ENCODE peak calls at places on chromosomes 7 and 10, in nine cellular contexts. I is HT1080; D is mucosa of descending colon; Q is WTC11; N is activated naive CD4-positive, alpha-beta T cell treated with Interleukin-2 at 50 U/mL for 16 hours; W is nucleus accumbens; M is amniotic stem cell; T is progenitor cell of endocrine pancreas; X is type B pancreatic cell. P is an unnamed sample.

GRCh38 chr7:2108501-2109250 is 124.1 kb downstream of the MAD1L1 start:
- DNase-seq in I (no peak), D (no peak), Q (no peak), N (no peak), W (peak; percentile 43), M (no peak), T (no peak), X (no peak), P (no peak)

GRCh38 chr10:43013065-43013464 is 63.8 kb upstream of the RET start:
- DNase-seq in I (no peak), D (no peak), Q (no peak), N (no peak), W (no peak), M (no peak), T (no peak), X (no peak), P (no peak)

GRCh38 chr10:11595395-11595692 is 16.1 kb downstream of the USP6NL start:
- DNase-seq in I (no peak), D (no peak), Q (no peak), N (no peak), W (no peak), M (no peak), T (no peak), X (no peak), P (no peak)

GRCh38 chr10:112790030-112790429 is 160.0 kb upstream of the TCF7L2 start:
- DNase-seq in I (no peak), D (no peak), Q (no peak), N (no peak), W (no peak), M (no peak), T (no peak), X (no peak), P (no peak)

GRCh38 chr10:101216207-101216607 is 13.1 kb downstream of the LBX1 start:
- DNase-seq in I (no peak), D (no peak), Q (no peak), N (no peak), W (no peak), M (no peak), T (no peak), X (no peak), P (no peak)

GRCh38 chr7:134013249-134013648 is 113.9 kb upstream of the LRGUK start:
- DNase-seq in I (no peak), D (no peak), Q (no peak), N (no peak), W (no peak), M (no peak), T (no peak), X (no peak), P (no peak)

GRCh38 chr7:27181795-27182275 is 3.2 kb downstream of the HOXA11 start:
- DNase-seq in I (no peak), D (peak; percentile 52), Q (no peak), N (peak; percentile 1), W (no peak), M (no peak), T (no peak), X (peak; percentile 34), P (no peak)

GRCh38 chr7:113730309-113730955 is 188.4 kb downstream of the PPP1R3A start:
- DNase-seq in I (peak; percentile 88), D (no peak), Q (no peak), N (no peak), W (no peak), M (peak; percentile 55), T (no peak), X (no peak), P (no peak)

GRCh38 chr7:34275629-34276028 is 370.3 kb downstream of the BMPER start:
- DNase-seq in I (peak; percentile 55), D (no peak), Q (no peak), N (no peak), W (no peak), M (no peak), T (no peak), X (no peak), P (no peak)

GRCh38 chr10:7084255-7085005 is 326.4 kb downstream of the SFMBT2 start:
- DNase-seq in I (no peak), D (no peak), Q (no peak), N (no peak), W (no peak), M (no peak), T (no peak), X (no peak), P (no peak)

GRCh38 chr7:140595468-140596147 is 45.0 kb downstream of the DENND2A start:
- DNase-seq in I (no peak), D (no peak), Q (no peak), N (no peak), W (no peak), M (no peak), T (no peak), X (no peak), P (no peak)

GRCh38 chr10:72612203-72612826 is 13.6 kb downstream of the MICU1 start:
- DNase-seq in I (no peak), D (no peak), Q (no peak), N (no peak), W (no peak), M (no peak), T (no peak), X (no peak), P (peak; percentile 28)

GRCh38 chr10:118800920-118801319 is 46.1 kb upstream of the CACUL1 start:
- DNase-seq in I (no peak), D (peak; percentile 41), Q (no peak), N (no peak), W (no peak), M (no peak), T (no peak), X (no peak), P (no peak)

GRCh38 chr10:34743804-34744203 is 71.3 kb downstream of the PARD3 start:
- DNase-seq in I (no peak), D (no peak), Q (no peak), N (no peak), W (no peak), M (no peak), T (no peak), X (no peak), P (no peak)

GRCh38 chr7:84674236-84674913 is 479.8 kb upstream of the SEMA3A start:
- DNase-seq in I (no peak), D (no peak), Q (no peak), N (no peak), W (no peak), M (no peak), T (no peak), X (no peak), P (no peak)

GRCh38 chr7:128392446-128393327 is 17.1 kb downstream of the IMPDH1 start:
- DNase-seq in I (no peak), D (no peak), Q (no peak), N (no peak), W (no peak), M (no peak), T (no peak), X (no peak), P (no peak)

GRCh38 chr10:119491941-119492340 is 50.6 kb downstream of the RGS10 start:
- DNase-seq in I (no peak), D (no peak), Q (no peak), N (no peak), W (no peak), M (no peak), T (no peak), X (no peak), P (no peak)

GRCh38 chr7:146492017-146492416 is 375.4 kb downstream of the CNTNAP2 start:
- DNase-seq in I (no peak), D (no peak), Q (no peak), N (no peak), W (no peak), M (no peak), T (no peak), X (no peak), P (no peak)